ENCODE peak calls at places on chromosome 22, in four cellular contexts. One of them, this sample, is unnamed.
A peak's percentile ranks its signal among the peaks of the same experiment; 100 is the strongest.

GRCh38 chr22:25057013-25057881 is 104.7 kb downstream of the KIAA1671 start:
- DNase-seq in right lobe of liver: peak; percentile 71
- DNase-seq in H1: peak; percentile 99
- DNase-seq in heart right ventricle: peak; percentile 75
- DNase-seq in this sample: peak; percentile 90

GRCh38 chr22:25898707-25899365 is 156.8 kb downstream of the MYO18B start:
- DNase-seq in right lobe of liver: no peak
- DNase-seq in H1: peak; percentile 54
- DNase-seq in heart right ventricle: no peak
- DNase-seq in this sample: no peak

GRCh38 chr22:49547751-49548239 is 279.9 kb downstream of the BRD1 start:
- DNase-seq in right lobe of liver: no peak
- DNase-seq in H1: no peak
- DNase-seq in heart right ventricle: no peak
- DNase-seq in this sample: no peak

GRCh38 chr22:39503590-39503989 is 1.5 kb downstream of the MIEF1 start:
- DNase-seq in right lobe of liver: no peak
- DNase-seq in H1: no peak
- DNase-seq in heart right ventricle: no peak
- DNase-seq in this sample: no peak

GRCh38 chr22:47808886-47809620 is 1046.6 kb downstream of the TBC1D22A start:
- DNase-seq in right lobe of liver: no peak
- DNase-seq in H1: no peak
- DNase-seq in heart right ventricle: no peak
- DNase-seq in this sample: no peak

GRCh38 chr22:48187272-48187855 is 1424.9 kb downstream of the TBC1D22A start:
- DNase-seq in right lobe of liver: no peak
- DNase-seq in H1: no peak
- DNase-seq in heart right ventricle: no peak
- DNase-seq in this sample: no peak

GRCh38 chr22:21966643-21967516 is 14.2 kb upstream of the PPM1F start:
- DNase-seq in right lobe of liver: no peak
- DNase-seq in H1: no peak
- DNase-seq in heart right ventricle: no peak
- DNase-seq in this sample: no peak

GRCh38 chr22:22207845-22208564 is 36.6 kb upstream of the VPREB1 start:
- DNase-seq in right lobe of liver: peak; percentile 73
- DNase-seq in H1: peak; percentile 92
- DNase-seq in heart right ventricle: peak; percentile 57
- DNase-seq in this sample: peak; percentile 78

GRCh38 chr22:46592390-46592872 is 27.8 kb upstream of the GRAMD4 start:
- DNase-seq in right lobe of liver: peak; percentile 51
- DNase-seq in H1: no peak
- DNase-seq in heart right ventricle: peak; percentile 70
- DNase-seq in this sample: peak; percentile 63

GRCh38 chr22:31106651-31107205 is 640 bp downstream of the SELENOM start:
- DNase-seq in right lobe of liver: no peak
- DNase-seq in H1: no peak
- DNase-seq in heart right ventricle: no peak
- DNase-seq in this sample: no peak

GRCh38 chr22:45290410-45290936 is 5.7 kb downstream of the UPK3A start:
- DNase-seq in right lobe of liver: no peak
- DNase-seq in H1: no peak
- DNase-seq in heart right ventricle: no peak
- DNase-seq in this sample: no peak

GRCh38 chr22:26563022-26563421 is 26.9 kb downstream of the TPST2 start:
- DNase-seq in right lobe of liver: no peak
- DNase-seq in H1: no peak
- DNase-seq in heart right ventricle: no peak
- DNase-seq in this sample: no peak

GRCh38 chr22:17797721-17798559 is 23.7 kb upstream of the BID start:
- DNase-seq in right lobe of liver: no peak
- DNase-seq in H1: no peak
- DNase-seq in heart right ventricle: no peak
- DNase-seq in this sample: no peak

DNA sequence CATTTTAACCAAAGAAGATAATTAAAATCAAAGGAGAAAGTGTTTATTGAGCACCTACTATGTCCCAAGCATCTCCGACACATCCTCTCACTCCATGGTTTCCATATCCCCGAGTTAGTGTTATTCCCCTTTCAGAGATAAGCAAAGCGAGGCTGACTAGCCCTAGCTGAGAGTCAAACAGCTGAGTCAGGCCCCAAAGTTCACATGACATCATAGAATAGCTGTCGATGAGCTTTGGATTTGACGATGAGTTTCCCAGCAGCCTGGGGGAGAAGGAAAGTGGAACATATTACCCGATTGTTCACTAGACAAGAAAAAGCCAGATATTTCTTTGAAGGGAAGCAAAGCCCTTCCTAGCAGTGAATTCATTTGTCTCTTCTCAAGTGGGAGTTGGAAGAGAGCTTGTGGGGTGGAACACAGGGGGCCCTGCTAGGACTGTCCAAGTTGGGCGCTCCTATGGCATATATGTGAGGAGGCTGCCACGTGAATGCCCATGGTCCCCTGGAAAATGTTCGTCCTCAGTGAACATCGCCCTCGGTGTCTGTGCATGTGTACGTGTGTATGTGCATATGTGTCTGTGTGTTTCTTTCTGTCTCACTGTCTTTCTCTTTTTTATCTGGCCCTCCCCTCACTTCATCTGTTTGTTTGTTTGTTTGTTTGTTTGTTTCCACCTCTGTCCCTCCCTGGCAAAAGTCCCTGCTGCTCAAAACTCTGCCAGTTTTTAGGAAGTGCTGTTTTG is 493 bp upstream of the CYTH4 start:
- DNase-seq in right lobe of liver: no peak
- DNase-seq in H1: no peak
- DNase-seq in heart right ventricle: no peak
- DNase-seq in this sample: no peak
- H3K4me3 ChIP-seq in right lobe of liver: peak overlapping the region; percentile 44
- H3K4me3 ChIP-seq in H1: no peak overlapping the region
- H3K4me3 ChIP-seq in heart right ventricle: no peak overlapping the region
- H3K4me3 ChIP-seq in this sample: no peak overlapping the region

GRCh38 chr22:43177479-43177878 is 9.5 kb downstream of the TTLL12 start:
- DNase-seq in right lobe of liver: no peak
- DNase-seq in H1: no peak
- DNase-seq in heart right ventricle: no peak
- DNase-seq in this sample: no peak
- H3K36me3 ChIP-seq in right lobe of liver: no peaks in the 10 kb centered on the region
- H3K36me3 ChIP-seq in H1: peaks cover 70% of the 10 kb centered on the region
- H3K36me3 ChIP-seq in heart right ventricle: peaks cover 47% of the 10 kb centered on the region
- H3K36me3 ChIP-seq in this sample: no peaks in the 10 kb centered on the region

GRCh38 chr22:33687464-33687863 is 232.8 kb downstream of the LARGE1 start:
- DNase-seq in right lobe of liver: no peak
- DNase-seq in H1: no peak
- DNase-seq in heart right ventricle: no peak
- DNase-seq in this sample: no peak

GRCh38 chr22:33680632-33681031 is 239.6 kb downstream of the LARGE1 start:
- DNase-seq in right lobe of liver: no peak
- DNase-seq in H1: no peak
- DNase-seq in heart right ventricle: no peak
- DNase-seq in this sample: no peak

GRCh38 chr22:33684059-33684458 is 236.2 kb downstream of the LARGE1 start:
- DNase-seq in right lobe of liver: no peak
- DNase-seq in H1: no peak
- DNase-seq in heart right ventricle: no peak
- DNase-seq in this sample: no peak

GRCh38 chr22:33678523-33678922 is 241.8 kb downstream of the LARGE1 start:
- DNase-seq in right lobe of liver: no peak
- DNase-seq in H1: no peak
- DNase-seq in heart right ventricle: no peak
- DNase-seq in this sample: no peak

GRCh38 chr22:33682927-33683326 is 237.3 kb downstream of the LARGE1 start:
- DNase-seq in right lobe of liver: no peak
- DNase-seq in H1: no peak
- DNase-seq in heart right ventricle: no peak
- DNase-seq in this sample: no peak
- H3K4me3 ChIP-seq in right lobe of liver: no peak overlapping the region
- H3K4me3 ChIP-seq in H1: no peak overlapping the region
- H3K4me3 ChIP-seq in heart right ventricle: no peak overlapping the region
- H3K4me3 ChIP-seq in this sample: no peak overlapping the region

GRCh38 chr22:29803190-29803589 is 34.9 kb downstream of the ASCC2 start:
- DNase-seq in right lobe of liver: no peak
- DNase-seq in H1: no peak
- DNase-seq in heart right ventricle: no peak
- DNase-seq in this sample: no peak
- H3K36me3 ChIP-seq in right lobe of liver: no peaks in the 10 kb centered on the region
- H3K36me3 ChIP-seq in H1: peaks cover 10% of the 10 kb centered on the region
- H3K36me3 ChIP-seq in heart right ventricle: peaks cover 96% of the 10 kb centered on the region
- H3K36me3 ChIP-seq in this sample: peaks cover 17% of the 10 kb centered on the region

DNA sequence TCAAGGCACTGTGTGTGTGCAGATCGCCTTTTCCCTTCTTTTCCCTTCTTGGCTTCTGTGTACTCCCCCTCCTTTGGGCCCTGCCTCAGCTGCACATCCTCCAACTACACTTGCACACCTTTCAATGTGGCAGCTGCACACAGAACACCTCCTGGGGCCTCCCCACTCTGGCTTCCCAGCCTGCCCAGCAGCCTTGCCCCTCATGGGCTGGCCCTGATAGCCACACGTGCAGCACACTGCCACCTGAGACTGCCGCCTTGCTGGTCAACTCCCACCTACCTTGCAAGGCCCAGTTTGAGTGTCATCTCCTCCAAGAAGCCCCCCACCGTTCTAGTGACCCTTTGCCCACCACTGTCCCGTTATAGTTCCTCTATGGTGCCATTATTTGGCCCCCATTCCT is 77.3 kb upstream of the ARFGAP3 start:
- DNase-seq in right lobe of liver: no peak
- DNase-seq in H1: no peak
- DNase-seq in heart right ventricle: no peak
- DNase-seq in this sample: no peak
- H3K4me3 ChIP-seq in right lobe of liver: no peak overlapping the region
- H3K4me3 ChIP-seq in H1: no peak overlapping the region
- H3K4me3 ChIP-seq in heart right ventricle: no peak overlapping the region
- H3K4me3 ChIP-seq in this sample: no peak overlapping the region